ENCODE peak calls at places on chromosomes 5 and 9, in four cellular contexts. N is uterus, C is endothelial cell, I is amniotic stem cell. W is an unnamed sample.
A peak's percentile ranks its signal among the peaks of the same experiment; 100 is the strongest.

GRCh38 chr9:112327718-112328450 is 5.5 kb downstream of the PTBP3 start:
- DNase-seq in N (no peak), C (no peak), I (no peak), W (no peak)

GRCh38 chr9:16032799-16033198 is 480.0 kb downstream of the CCDC171 start:
- DNase-seq in N (no peak), I (no peak), C (no peak), W (no peak)

GRCh38 chr5:148913985-148914421 is 87.6 kb downstream of the ADRB2 start:
- DNase-seq in C (no peak), N (no peak), I (peak; percentile 24), W (no peak)

GRCh38 chr5:124001216-124001615 is 489.2 kb downstream of the CSNK1G3 start:
- DNase-seq in I (no peak), N (no peak), C (no peak), W (no peak)

GRCh38 chr5:9358961-9359686 is 186.8 kb downstream of the SEMA5A start:
- DNase-seq in I (no peak), C (no peak), N (no peak), W (no peak)

GRCh38 chr9:135128035-135128670 is 40.7 kb downstream of the OLFM1 start:
- DNase-seq in N (no peak), C (no peak), I (no peak), W (no peak)

GRCh38 chr9:135410831-135411473 is 68.6 kb upstream of the PPP1R26 start:
- DNase-seq in C (no peak), N (no peak), I (no peak), W (no peak)

GRCh38 chr5:151598984-151599383 is 7.9 kb upstream of the FAT2 start:
- DNase-seq in N (no peak), C (no peak), I (no peak), W (no peak)

GRCh38 chr9:7236186-7236585 is 478.4 kb downstream of the KDM4C start:
- DNase-seq in C (no peak), I (no peak), N (no peak), W (no peak)

GRCh38 chr9:137213160-137214060 is 7.9 kb downstream of the NDOR1 start:
- DNase-seq in C (no peak), N (no peak), I (no peak), W (no peak)

GRCh38 chr9:426976-427375 is 212.3 kb downstream of the DOCK8 start:
- DNase-seq in I (no peak), N (no peak), C (no peak), W (no peak)

GRCh38 chr5:54673523-54674225 is 156.1 kb downstream of the SNX18 start:
- DNase-seq in C (no peak), N (no peak), I (no peak), W (peak; percentile 61)

GRCh38 chr9:6106576-6107339 is 91.3 kb upstream of the RANBP6 start:
- DNase-seq in C (peak; percentile 28), N (no peak), I (no peak), W (no peak)

GRCh38 chr5:40916213-40916612 is 6.9 kb downstream of the C7 start:
- DNase-seq in C (no peak), I (no peak), N (no peak), W (no peak)

GRCh38 chr5:11504794-11505193 is 399.5 kb downstream of the CTNND2 start:
- DNase-seq in N (no peak), I (no peak), C (no peak), W (no peak)

GRCh38 chr5:115510145-115510640 is 34.4 kb downstream of the FEM1C start:
- DNase-seq in I (no peak), C (no peak), N (no peak), W (no peak)

GRCh38 chr9:68706579-68707201 is 1.6 kb downstream of the PIP5K1B start:
- DNase-seq in C (no peak), N (no peak), I (no peak), W (no peak)

GRCh38 chr5:173659423-173659822 is 43.0 kb upstream of the BOD1 start:
- DNase-seq in N (no peak), I (no peak), C (no peak), W (peak; percentile 33)

GRCh38 chr5:65933295-65933694 is 6.9 kb downstream of the ERBIN start:
- DNase-seq in C (no peak), I (no peak), N (no peak), W (no peak)

GRCh38 chr5:104297076-104297475 is 734.5 kb upstream of the NUDT12 start:
- DNase-seq in I (no peak), N (no peak), C (no peak), W (no peak)